ENCODE peak calls at places on chromosomes 5 and 9, in nine cellular contexts. One of them, this sample, is unnamed.

GRCh38 chr5:7714119-7714518 is 136.8 kb downstream of the CFAP90 start:
- DNase-seq in mucosa of descending colon: no peak
- DNase-seq in HCT116: no peak
- DNase-seq in WTC11: no peak
- DNase-seq in choroid plexus epithelial cell: peak
- DNase-seq in HFFc6: no peak
- DNase-seq in fibroblast of mammary gland: peak
- DNase-seq in adrenal gland: no peak
- DNase-seq in sigmoid colon: no peak
- DNase-seq in this sample: no peak

GRCh38 chr9:102237520-102237919 is 499.1 kb upstream of the GRIN3A start:
- DNase-seq in mucosa of descending colon: no peak
- DNase-seq in HCT116: no peak
- DNase-seq in WTC11: no peak
- DNase-seq in choroid plexus epithelial cell: no peak
- DNase-seq in HFFc6: no peak
- DNase-seq in fibroblast of mammary gland: no peak
- DNase-seq in adrenal gland: no peak
- DNase-seq in sigmoid colon: no peak
- DNase-seq in this sample: no peak

GRCh38 chr9:73118297-73118696 is 33.4 kb upstream of the ANXA1 start:
- DNase-seq in mucosa of descending colon: no peak
- DNase-seq in HCT116: no peak
- DNase-seq in WTC11: no peak
- DNase-seq in choroid plexus epithelial cell: no peak
- DNase-seq in HFFc6: no peak
- DNase-seq in fibroblast of mammary gland: peak
- DNase-seq in adrenal gland: no peak
- DNase-seq in sigmoid colon: no peak
- DNase-seq in this sample: no peak

GRCh38 chr9:133429641-133430161 is 7.5 kb downstream of the ADAMTS13 start:
- DNase-seq in mucosa of descending colon: no peak
- DNase-seq in HCT116: no peak
- DNase-seq in WTC11: peak
- DNase-seq in choroid plexus epithelial cell: peak
- DNase-seq in HFFc6: no peak
- DNase-seq in fibroblast of mammary gland: no peak
- DNase-seq in adrenal gland: peak
- DNase-seq in sigmoid colon: no peak
- DNase-seq in this sample: no peak

GRCh38 chr5:127072861-127073846 is at the start of gene C5orf63:
- DNase-seq in mucosa of descending colon: peak
- DNase-seq in HCT116: peak
- DNase-seq in WTC11: peak
- DNase-seq in choroid plexus epithelial cell: peak
- DNase-seq in HFFc6: no peak
- DNase-seq in fibroblast of mammary gland: peak
- DNase-seq in adrenal gland: peak
- DNase-seq in sigmoid colon: peak
- DNase-seq in this sample: peak

GRCh38 chr5:103466494-103466893 is 96.1 kb downstream of the NUDT12 start:
- DNase-seq in mucosa of descending colon: no peak
- DNase-seq in HCT116: no peak
- DNase-seq in WTC11: no peak
- DNase-seq in choroid plexus epithelial cell: peak
- DNase-seq in HFFc6: no peak
- DNase-seq in fibroblast of mammary gland: peak
- DNase-seq in adrenal gland: peak
- DNase-seq in sigmoid colon: no peak
- DNase-seq in this sample: no peak

GRCh38 chr9:91907387-91908292 is 42.4 kb downstream of the ROR2 start:
- DNase-seq in mucosa of descending colon: no peak
- DNase-seq in HCT116: no peak
- DNase-seq in WTC11: no peak
- DNase-seq in choroid plexus epithelial cell: no peak
- DNase-seq in HFFc6: no peak
- DNase-seq in fibroblast of mammary gland: no peak
- DNase-seq in adrenal gland: no peak
- DNase-seq in sigmoid colon: no peak
- DNase-seq in this sample: no peak

GRCh38 chr5:125100342-125100741 is 353.9 kb upstream of the ZNF608 start:
- DNase-seq in mucosa of descending colon: no peak
- DNase-seq in HCT116: no peak
- DNase-seq in WTC11: no peak
- DNase-seq in choroid plexus epithelial cell: no peak
- DNase-seq in HFFc6: no peak
- DNase-seq in fibroblast of mammary gland: no peak
- DNase-seq in adrenal gland: no peak
- DNase-seq in sigmoid colon: no peak
- DNase-seq in this sample: no peak

DNA sequence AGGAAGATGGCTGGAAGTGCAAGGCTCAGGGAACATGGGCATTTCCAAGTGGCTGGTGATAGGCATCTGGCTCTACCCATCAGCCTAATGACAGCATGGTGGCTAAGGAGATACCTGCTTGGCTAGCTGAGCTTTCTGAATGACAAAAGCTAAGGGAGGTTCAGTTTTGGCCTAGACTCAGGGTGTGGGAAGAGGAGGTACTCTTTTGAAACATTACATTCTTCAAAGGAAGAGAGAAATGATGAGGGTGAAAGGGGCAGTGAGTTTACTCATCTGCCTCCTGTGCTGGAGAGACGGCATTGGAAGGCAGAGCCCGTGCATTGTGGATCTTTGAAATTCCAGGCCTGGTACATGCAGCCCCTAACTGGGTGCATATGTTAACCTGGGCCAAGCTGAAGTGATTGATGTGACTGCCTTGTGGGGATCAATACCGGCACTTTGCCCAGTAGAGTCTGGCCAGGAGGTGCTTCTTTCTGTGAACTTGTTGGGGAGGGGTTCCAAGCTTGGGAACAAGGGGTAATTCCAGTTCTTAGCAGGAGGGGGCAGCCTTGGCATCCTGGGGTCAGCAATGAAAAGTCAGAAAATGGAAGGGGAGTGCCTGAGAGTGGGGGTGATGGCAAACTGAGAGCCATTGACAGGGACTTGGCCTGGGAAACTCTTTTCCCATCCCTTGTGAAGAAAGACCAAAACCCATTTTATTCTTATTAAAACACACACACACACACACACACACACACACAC is 108.6 kb downstream of the ACER2 start:
- DNase-seq in mucosa of descending colon: no peak
- DNase-seq in HCT116: no peak
- DNase-seq in WTC11: peak
- DNase-seq in choroid plexus epithelial cell: no peak
- DNase-seq in HFFc6: no peak
- DNase-seq in fibroblast of mammary gland: no peak
- DNase-seq in adrenal gland: no peak
- DNase-seq in sigmoid colon: no peak
- DNase-seq in this sample: no peak
- TF ChIP-seq CTCF in mucosa of descending colon: no peak
- TF ChIP-seq CTCF in HCT116: peak
- TF ChIP-seq CTCF in WTC11: peak
- TF ChIP-seq CTCF in choroid plexus epithelial cell: peak
- TF ChIP-seq CTCF in HFFc6: peak
- TF ChIP-seq CTCF in fibroblast of mammary gland: peak
- TF ChIP-seq CTCF in adrenal gland: no peak
- TF ChIP-seq CTCF in sigmoid colon: no peak
- TF ChIP-seq CTCF in this sample: peak

GRCh38 chr9:134738869-134739659 is 97.5 kb downstream of the COL5A1 start:
- DNase-seq in mucosa of descending colon: no peak
- DNase-seq in HCT116: peak
- DNase-seq in WTC11: peak
- DNase-seq in choroid plexus epithelial cell: peak
- DNase-seq in HFFc6: peak
- DNase-seq in fibroblast of mammary gland: peak
- DNase-seq in adrenal gland: peak
- DNase-seq in sigmoid colon: peak
- DNase-seq in this sample: no peak

GRCh38 chr9:134740071-134740470 is 98.5 kb downstream of the COL5A1 start:
- DNase-seq in mucosa of descending colon: no peak
- DNase-seq in HCT116: no peak
- DNase-seq in WTC11: no peak
- DNase-seq in choroid plexus epithelial cell: no peak
- DNase-seq in HFFc6: no peak
- DNase-seq in fibroblast of mammary gland: no peak
- DNase-seq in adrenal gland: no peak
- DNase-seq in sigmoid colon: no peak
- DNase-seq in this sample: no peak

GRCh38 chr9:134736791-134737489 is 95.3 kb downstream of the COL5A1 start:
- DNase-seq in mucosa of descending colon: no peak
- DNase-seq in HCT116: no peak
- DNase-seq in WTC11: no peak
- DNase-seq in choroid plexus epithelial cell: no peak
- DNase-seq in HFFc6: no peak
- DNase-seq in fibroblast of mammary gland: no peak
- DNase-seq in adrenal gland: no peak
- DNase-seq in sigmoid colon: peak
- DNase-seq in this sample: no peak

GRCh38 chr9:134739660-134739968 is 98.0 kb downstream of the COL5A1 start:
- DNase-seq in mucosa of descending colon: no peak
- DNase-seq in HCT116: no peak
- DNase-seq in WTC11: no peak
- DNase-seq in choroid plexus epithelial cell: no peak
- DNase-seq in HFFc6: no peak
- DNase-seq in fibroblast of mammary gland: no peak
- DNase-seq in adrenal gland: no peak
- DNase-seq in sigmoid colon: no peak
- DNase-seq in this sample: no peak

GRCh38 chr9:134737842-134738580 is 96.4 kb downstream of the COL5A1 start:
- DNase-seq in mucosa of descending colon: no peak
- DNase-seq in HCT116: no peak
- DNase-seq in WTC11: no peak
- DNase-seq in choroid plexus epithelial cell: no peak
- DNase-seq in HFFc6: no peak
- DNase-seq in fibroblast of mammary gland: no peak
- DNase-seq in adrenal gland: no peak
- DNase-seq in sigmoid colon: no peak
- DNase-seq in this sample: no peak
- TF ChIP-seq CTCF in mucosa of descending colon: no peak
- TF ChIP-seq CTCF in HCT116: no peak
- TF ChIP-seq CTCF in WTC11: no peak
- TF ChIP-seq CTCF in choroid plexus epithelial cell: no peak
- TF ChIP-seq CTCF in HFFc6: no peak
- TF ChIP-seq CTCF in fibroblast of mammary gland: no peak
- TF ChIP-seq CTCF in adrenal gland: no peak
- TF ChIP-seq CTCF in sigmoid colon: no peak
- TF ChIP-seq CTCF in this sample: no peak

GRCh38 chr9:71628247-71628646 is 140.1 kb downstream of the CEMIP2 start:
- DNase-seq in mucosa of descending colon: no peak
- DNase-seq in HCT116: no peak
- DNase-seq in WTC11: no peak
- DNase-seq in choroid plexus epithelial cell: peak
- DNase-seq in HFFc6: no peak
- DNase-seq in fibroblast of mammary gland: peak
- DNase-seq in adrenal gland: no peak
- DNase-seq in sigmoid colon: no peak
- DNase-seq in this sample: no peak
- TF ChIP-seq CTCF in mucosa of descending colon: no peak
- TF ChIP-seq CTCF in HCT116: peak
- TF ChIP-seq CTCF in WTC11: no peak
- TF ChIP-seq CTCF in choroid plexus epithelial cell: peak
- TF ChIP-seq CTCF in HFFc6: peak
- TF ChIP-seq CTCF in fibroblast of mammary gland: peak
- TF ChIP-seq CTCF in adrenal gland: peak
- TF ChIP-seq CTCF in sigmoid colon: no peak
- TF ChIP-seq CTCF in this sample: peak

GRCh38 chr9:35733109-35733541 is 659 bp downstream of the CREB3 start:
- DNase-seq in mucosa of descending colon: no peak
- DNase-seq in HCT116: peak
- DNase-seq in WTC11: peak
- DNase-seq in choroid plexus epithelial cell: peak
- DNase-seq in HFFc6: peak
- DNase-seq in fibroblast of mammary gland: peak
- DNase-seq in adrenal gland: peak
- DNase-seq in sigmoid colon: no peak
- DNase-seq in this sample: no peak

GRCh38 chr9:35734096-35734495 is 1.6 kb downstream of the CREB3 start:
- DNase-seq in mucosa of descending colon: no peak
- DNase-seq in HCT116: no peak
- DNase-seq in WTC11: no peak
- DNase-seq in choroid plexus epithelial cell: no peak
- DNase-seq in HFFc6: peak
- DNase-seq in fibroblast of mammary gland: peak
- DNase-seq in adrenal gland: no peak
- DNase-seq in sigmoid colon: no peak
- DNase-seq in this sample: no peak

GRCh38 chr9:35731415-35732184 is 395 bp downstream of the TLN1 start:
- DNase-seq in mucosa of descending colon: no peak
- DNase-seq in HCT116: no peak
- DNase-seq in WTC11: no peak
- DNase-seq in choroid plexus epithelial cell: peak
- DNase-seq in HFFc6: no peak
- DNase-seq in fibroblast of mammary gland: no peak
- DNase-seq in adrenal gland: no peak
- DNase-seq in sigmoid colon: no peak
- DNase-seq in this sample: no peak

GRCh38 chr9:35730486-35730854 is 1.5 kb downstream of the TLN1 start:
- DNase-seq in mucosa of descending colon: no peak
- DNase-seq in HCT116: no peak
- DNase-seq in WTC11: no peak
- DNase-seq in choroid plexus epithelial cell: no peak
- DNase-seq in HFFc6: no peak
- DNase-seq in fibroblast of mammary gland: no peak
- DNase-seq in adrenal gland: no peak
- DNase-seq in sigmoid colon: no peak
- DNase-seq in this sample: no peak

GRCh38 chr9:35732185-35733108 is at the start of the genes CREB3 and TLN1:
- DNase-seq in mucosa of descending colon: peak
- DNase-seq in HCT116: peak
- DNase-seq in WTC11: peak
- DNase-seq in choroid plexus epithelial cell: peak
- DNase-seq in HFFc6: peak
- DNase-seq in fibroblast of mammary gland: peak
- DNase-seq in adrenal gland: peak
- DNase-seq in sigmoid colon: peak
- DNase-seq in this sample: peak
- TF ChIP-seq CTCF in mucosa of descending colon: peak
- TF ChIP-seq CTCF in HCT116: no peak
- TF ChIP-seq CTCF in WTC11: no peak
- TF ChIP-seq CTCF in choroid plexus epithelial cell: no peak
- TF ChIP-seq CTCF in HFFc6: peak
- TF ChIP-seq CTCF in fibroblast of mammary gland: no peak
- TF ChIP-seq CTCF in adrenal gland: no peak
- TF ChIP-seq CTCF in sigmoid colon: no peak
- TF ChIP-seq CTCF in this sample: peak

GRCh38 chr5:33363537-33363936 is 77.2 kb upstream of the TARS1 start:
- DNase-seq in mucosa of descending colon: no peak
- DNase-seq in HCT116: no peak
- DNase-seq in WTC11: no peak
- DNase-seq in choroid plexus epithelial cell: peak
- DNase-seq in HFFc6: no peak
- DNase-seq in fibroblast of mammary gland: peak
- DNase-seq in adrenal gland: no peak
- DNase-seq in sigmoid colon: no peak
- DNase-seq in this sample: no peak
- TF ChIP-seq CTCF in mucosa of descending colon: no peak
- TF ChIP-seq CTCF in HCT116: no peak
- TF ChIP-seq CTCF in WTC11: no peak
- TF ChIP-seq CTCF in choroid plexus epithelial cell: no peak
- TF ChIP-seq CTCF in HFFc6: peak
- TF ChIP-seq CTCF in fibroblast of mammary gland: no peak
- TF ChIP-seq CTCF in adrenal gland: no peak
- TF ChIP-seq CTCF in sigmoid colon: no peak
- TF ChIP-seq CTCF in this sample: no peak

This sample was measured in chondrocyte.